ENCODE peak calls at places on chromosomes 1 and 21, in nine cellular contexts. M is T-helper 9 cell; I is mammary epithelial cell; F is activated gamma-delta T cell treated with anti-CD3 and anti-CD28 coated beads, Interleukin-2, amount 50 U/mL, for 16 hours; Z is cerebellum; T is GM20000; B is thoracic aorta; X is stimulated activated CD8-positive, alpha-beta memory T cell treated with anti-CD3 and anti-CD28 coated beads, Interleukin-4, amount 100 ng/mL, for 48 hours; G is stimulated activated CD4-positive, alpha-beta T cell treated with anti-CD3 and anti-CD28 coated beads, Interleukin-1b, Interleukin-23, amount 100 ng/mL, for 1 hour. O is an unnamed sample.

GRCh38 chr1:54671985-54672608 is 30.5 kb downstream of the MROH7 start:
- DNase-seq in M (peak; percentile 36), I (peak; percentile 41), F (peak; percentile 46), Z (no peak), T (peak; percentile 68), B (no peak), X (peak; percentile 87), G (peak; percentile 39), O (peak; percentile 72)

GRCh38 chr1:22114083-22115012 is 28.5 kb downstream of the WNT4 start:
- DNase-seq in M (no peak), I (no peak), F (no peak), Z (no peak), T (no peak), B (no peak), X (no peak), G (no peak), O (no peak)

GRCh38 chr1:60425528-60425927 is 352.0 kb upstream of the C1orf87 start:
- DNase-seq in M (no peak), I (no peak), F (no peak), Z (no peak), T (no peak), B (no peak), X (no peak), G (no peak), O (no peak)

GRCh38 chr1:112998592-112999235 is 42.7 kb upstream of the SLC16A1 start:
- DNase-seq in M (no peak), I (peak; percentile 79), F (no peak), Z (no peak), T (no peak), B (peak; percentile 48), X (no peak), G (no peak), O (no peak)

GRCh38 chr1:204442376-204443259 is 31.0 kb upstream of the PPP1R15B start:
- DNase-seq in M (no peak), I (no peak), F (no peak), Z (peak; percentile 89), T (no peak), B (no peak), X (no peak), G (no peak), O (no peak)

GRCh38 chr1:65420590-65421340 is at the start of the genes LEPR and LEPROT:
- DNase-seq in M (no peak), I (peak; percentile 60), F (no peak), Z (no peak), T (no peak), B (no peak), X (no peak), G (peak; percentile 5), O (no peak)

GRCh38 chr1:219350621-219351020 is 176.9 kb downstream of the LYPLAL1 start:
- DNase-seq in M (no peak), I (no peak), F (no peak), Z (no peak), T (no peak), B (no peak), X (no peak), G (no peak), O (no peak)

GRCh38 chr1:19124273-19124672 is 85.8 kb downstream of the UBR4 start:
- DNase-seq in M (no peak), I (no peak), F (no peak), Z (no peak), T (peak; percentile 61), B (no peak), X (peak; percentile 33), G (no peak), O (no peak)

GRCh38 chr1:16612332-16613172 is 812 bp downstream of the NBPF1 start:
- DNase-seq in M (no peak), I (peak; percentile 96), F (no peak), Z (peak; percentile 68), T (peak; percentile 64), B (no peak), X (peak; percentile 65), G (no peak), O (peak; percentile 66)

GRCh38 chr1:155070721-155071556 is 7.4 kb downstream of the EFNA4 start:
- DNase-seq in M (peak; percentile 66), I (no peak), F (peak; percentile 60), Z (peak; percentile 85), T (peak; percentile 87), B (peak; percentile 53), X (peak; percentile 82), G (peak; percentile 53), O (peak; percentile 88)

GRCh38 chr1:198032668-198033067 is 115.5 kb downstream of the LHX9 start:
- DNase-seq in M (no peak), I (no peak), F (no peak), Z (no peak), T (no peak), B (no peak), X (no peak), G (no peak), O (no peak)

GRCh38 chr1:208506812-208507211 is 262.6 kb upstream of the PLXNA2 start:
- DNase-seq in M (no peak), I (no peak), F (no peak), Z (no peak), T (no peak), B (no peak), X (no peak), G (no peak), O (no peak)

GRCh38 chr1:219323426-219323825 is 149.7 kb downstream of the LYPLAL1 start:
- DNase-seq in M (no peak), I (no peak), F (no peak), Z (no peak), T (no peak), B (no peak), X (no peak), G (no peak), O (no peak)

GRCh38 chr1:100538935-100539835 is 1.2 kb downstream of the GPR88 start:
- DNase-seq in M (no peak), I (peak; percentile 31), F (no peak), Z (peak; percentile 4), T (peak; percentile 60), B (no peak), X (peak; percentile 45), G (no peak), O (peak; percentile 55)

GRCh38 chr1:43834280-43835140 is 99.1 kb upstream of the ARTN start:
- DNase-seq in M (no peak), I (peak; percentile 81), F (no peak), Z (no peak), T (no peak), B (no peak), X (peak; percentile 62), G (no peak), O (no peak)

GRCh38 chr21:16407403-16408279 is 677.9 kb downstream of the USP25 start:
- DNase-seq in M (no peak), I (no peak), F (no peak), Z (no peak), T (no peak), B (no peak), X (no peak), G (no peak), O (no peak)

GRCh38 chr1:25711555-25712298 is 88.3 kb upstream of the SELENON start:
- DNase-seq in M (peak; percentile 29), I (no peak), F (peak; percentile 17), Z (no peak), T (no peak), B (no peak), X (peak; percentile 70), G (peak; percentile 22), O (no peak)

GRCh38 chr1:180380259-180381183 is 121.9 kb downstream of the ACBD6 start:
- DNase-seq in M (no peak), I (no peak), F (no peak), Z (no peak), T (no peak), B (no peak), X (no peak), G (no peak), O (no peak)

GRCh38 chr1:11124965-11125364 is 25.3 kb upstream of the EXOSC10 start:
- DNase-seq in M (no peak), I (no peak), F (no peak), Z (no peak), T (no peak), B (no peak), X (no peak), G (no peak), O (no peak)

GRCh38 chr1:236938745-236939144 is 65.5 kb downstream of the MT1HL1 start:
- DNase-seq in M (no peak), I (no peak), F (no peak), Z (no peak), T (no peak), B (no peak), X (no peak), G (no peak), O (no peak)

GRCh38 chr1:56965916-56966697 is at the start of gene C8B:
- DNase-seq in M (no peak), I (no peak), F (no peak), Z (no peak), T (no peak), B (no peak), X (no peak), G (no peak), O (no peak)

GRCh38 chr21:28754127-28754611 is 238.5 kb downstream of the LTN1 start:
- DNase-seq in M (no peak), I (no peak), F (no peak), Z (no peak), T (no peak), B (peak; percentile 60), X (no peak), G (no peak), O (no peak)

GRCh38 chr21:41851090-41851790 is 27.9 kb downstream of the PRDM15 start:
- DNase-seq in M (no peak), I (no peak), F (no peak), Z (no peak), T (no peak), B (no peak), X (no peak), G (no peak), O (no peak)

GRCh38 chr1:92992066-92992465 is 30.8 kb upstream of the DIPK1A start:
- DNase-seq in M (no peak), I (peak; percentile 26), F (no peak), Z (no peak), T (no peak), B (no peak), X (no peak), G (no peak), O (no peak)

GRCh38 chr1:83626603-83627002 is 372.3 kb downstream of the TTLL7 start:
- DNase-seq in M (no peak), I (no peak), F (no peak), Z (peak; percentile 45), T (no peak), B (no peak), X (no peak), G (no peak), O (no peak)

O was measured in nephron progenitor cell.